ENCODE peak calls at places on chromosomes 2 and 18, in nine cellular contexts. Q is AG10803, I is OCI-LY7, T is sigmoid colon, X is cardiac fibroblast, N is heart left ventricle, G is HCT116, P is retinal pigment epithelial cell, L is lung. F is an unnamed sample.

GRCh38 chr2:33320573-33320972 is 155.9 kb upstream of the RASGRP3 start:
- DNase-seq in P (no peak), T (no peak), N (no peak), Q (no peak), I (no peak), X (no peak), L (no peak), G (no peak), F (no peak)

GRCh38 chr2:20213651-20214565 is 11.0 kb downstream of the SDC1 start:
- DNase-seq in G (no peak), T (no peak), P (no peak), I (peak), L (no peak), Q (no peak), N (no peak), X (no peak), F (no peak)

GRCh38 chr2:26970928-26971627 is 641 bp downstream of the MAPRE3 start:
- DNase-seq in Q (peak), P (no peak), G (no peak), T (no peak), N (peak), I (no peak), X (peak), L (no peak), F (no peak)

GRCh38 chr2:95346236-95346737 is 49.1 kb downstream of the KCNIP3 start:
- DNase-seq in N (peak), P (no peak), G (no peak), T (peak), X (peak), L (no peak), Q (peak), I (no peak), F (no peak)

GRCh38 chr2:36780231-36780808 is 83.8 kb downstream of the VIT start:
- DNase-seq in L (no peak), Q (peak), X (peak), N (no peak), T (no peak), P (no peak), G (peak), I (peak), F (no peak)

GRCh38 chr18:57801379-57802165 is 1.5 kb downstream of the ATP8B1 start:
- DNase-seq in T (no peak), X (no peak), G (no peak), N (peak), Q (no peak), L (no peak), P (no peak), I (no peak), F (no peak)

GRCh38 chr2:164975885-164976284 is 20.6 kb upstream of the SLC38A11 start:
- DNase-seq in P (no peak), T (no peak), I (no peak), X (no peak), G (no peak), N (no peak), L (no peak), Q (no peak), F (no peak)

GRCh38 chr2:233982421-233983121 is 65.4 kb downstream of the TRPM8 start:
- DNase-seq in N (no peak), I (no peak), Q (peak), G (no peak), T (no peak), X (peak), L (no peak), P (peak), F (peak)

GRCh38 chr2:169393068-169393590 is 30.8 kb upstream of the LRP2 start:
- DNase-seq in P (no peak), L (no peak), Q (no peak), X (no peak), N (no peak), T (no peak), G (no peak), I (no peak), F (no peak)

GRCh38 chr2:230052299-230052698 is 16.4 kb downstream of the SLC16A14 start:
- DNase-seq in Q (no peak), G (no peak), X (peak), T (no peak), I (no peak), L (no peak), N (no peak), P (no peak), F (peak)

GRCh38 chr18:3886575-3887322 is 436.8 kb downstream of the TGIF1 start:
- DNase-seq in Q (no peak), T (no peak), X (no peak), I (peak), G (no peak), L (no peak), P (no peak), N (peak), F (no peak)

GRCh38 chr2:219724628-219725027 is 97.2 kb downstream of the SLC4A3 start:
- DNase-seq in I (no peak), X (peak), T (no peak), G (no peak), L (no peak), N (no peak), Q (peak), P (no peak), F (no peak)

GRCh38 chr2:15941483-15941853 is 1.1 kb downstream of the MYCN start:
- DNase-seq in P (no peak), G (no peak), L (no peak), X (no peak), Q (no peak), N (no peak), T (no peak), I (no peak), F (no peak)

GRCh38 chr2:222364280-222364895 is 60.0 kb upstream of the SGPP2 start:
- DNase-seq in T (no peak), P (no peak), L (no peak), G (no peak), X (peak), I (no peak), Q (no peak), N (no peak), F (no peak)

GRCh38 chr2:239588451-239589269 is 187.8 kb upstream of the HDAC4 start:
- DNase-seq in L (no peak), I (no peak), N (no peak), P (no peak), X (no peak), T (peak), Q (no peak), G (no peak), F (no peak)

GRCh38 chr18:61388010-61388409 is 54.8 kb downstream of the CDH20 start:
- DNase-seq in G (no peak), T (no peak), X (peak), L (no peak), Q (no peak), N (no peak), I (no peak), P (no peak), F (no peak)

DNA sequence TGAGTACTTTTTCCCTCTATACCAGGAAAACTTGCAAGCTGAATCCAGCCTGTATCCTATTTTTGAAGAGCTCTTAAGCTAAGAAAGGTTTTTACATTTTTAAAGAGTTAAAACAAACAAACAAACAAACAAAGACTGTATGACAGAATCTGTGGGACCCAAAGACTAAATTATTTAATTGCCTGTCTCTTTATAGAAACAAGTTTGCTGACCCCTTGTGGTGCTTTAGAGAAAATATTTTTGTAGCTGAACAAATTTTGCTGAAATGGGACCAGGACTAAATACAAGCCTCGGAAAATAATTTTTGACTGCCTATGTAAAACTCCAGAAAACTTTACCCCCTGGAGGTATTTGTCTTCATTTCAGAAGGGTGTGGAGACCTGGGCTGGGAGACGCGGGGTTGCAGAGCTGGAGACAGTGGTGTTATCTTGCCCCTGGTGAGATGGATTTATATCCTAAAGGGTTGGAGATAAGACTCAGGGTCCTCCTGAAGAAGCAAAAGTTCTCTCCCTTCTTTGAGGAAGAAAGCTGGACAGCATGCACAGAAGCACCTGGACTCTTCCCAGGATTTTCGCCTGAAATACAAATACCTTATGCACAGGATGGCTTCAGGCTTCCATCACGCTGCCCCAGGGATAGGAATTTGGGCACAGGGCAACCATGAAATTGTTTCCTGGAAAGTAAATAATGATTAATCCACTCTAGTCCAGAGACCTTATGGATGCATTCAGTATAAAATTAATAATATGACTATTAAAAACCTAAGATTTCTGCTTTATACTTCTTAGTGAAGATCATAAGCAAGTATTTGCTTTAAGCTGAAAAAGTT is 54.3 kb downstream of the TMX3 start:
- DNase-seq in X (peak), I (peak), L (no peak), G (peak), T (no peak), N (no peak), Q (peak), P (peak), F (peak)
- TF ChIP-seq CTCF in X (peak), I (peak), L (no peak), G (peak), T (peak), N (peak), Q (peak), P (peak), F (peak)

GRCh38 chr18:55302337-55302833 is 285.6 kb downstream of the TCF4 start:
- DNase-seq in Q (peak), G (no peak), P (no peak), L (no peak), N (no peak), X (no peak), T (no peak), I (no peak), F (no peak)
- H3K4me3 ChIP-seq in Q (peak), G (no peak), P (no peak), L (no peak), N (peak), X (no peak), T (no peak), I (no peak), F (no peak)

DNA sequence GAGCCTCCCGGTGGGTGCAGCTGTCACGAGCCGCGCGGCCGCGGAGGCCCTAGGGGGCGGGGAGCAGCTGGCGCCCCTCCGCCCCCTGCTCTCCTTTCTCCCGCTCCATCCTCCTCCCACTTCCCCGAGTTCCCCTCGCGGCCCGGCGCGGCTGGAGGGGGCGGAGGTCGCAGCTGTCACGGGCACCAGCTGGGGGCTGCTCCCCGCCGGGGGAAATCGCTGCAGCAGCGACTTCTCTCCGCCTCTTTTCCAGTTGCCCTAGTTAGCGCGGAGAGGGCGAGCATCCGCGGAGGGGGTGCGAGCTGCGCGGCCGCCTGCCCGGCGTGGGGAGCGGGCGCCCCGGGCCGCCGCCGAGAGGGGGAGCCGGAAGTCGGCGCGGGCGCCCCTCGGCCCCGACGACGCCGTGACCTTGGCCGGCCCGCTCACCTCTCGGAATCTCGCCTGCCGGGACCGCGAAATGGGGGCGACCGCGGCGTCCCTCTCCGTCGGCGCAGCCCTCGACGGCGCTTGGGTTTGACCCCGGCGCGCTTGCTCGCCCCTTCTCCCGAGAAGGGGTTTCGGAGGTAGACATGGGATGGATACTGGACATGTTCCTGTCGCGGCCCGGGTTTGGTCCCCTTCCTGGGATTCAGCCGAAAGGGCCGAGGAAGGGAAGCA is 700 bp downstream of the NCOA1 start:
- DNase-seq in P (no peak), X (peak), Q (no peak), L (peak), T (peak), G (no peak), I (peak), N (peak), F (no peak)
- TF ChIP-seq CTCF in P (no peak), X (no peak), Q (no peak), L (no peak), T (no peak), G (no peak), I (no peak), N (no peak), F (no peak)

GRCh38 chr2:10273215-10274175 is 29.2 kb upstream of the HPCAL1 start:
- DNase-seq in X (no peak), L (no peak), P (no peak), G (no peak), I (no peak), N (no peak), Q (no peak), T (no peak), F (no peak)

GRCh38 chr2:10274376-10274775 is 28.3 kb upstream of the HPCAL1 start:
- DNase-seq in T (no peak), X (no peak), P (no peak), N (no peak), I (no peak), G (no peak), L (no peak), Q (no peak), F (no peak)

GRCh38 chr2:10271946-10272345 is 30.8 kb upstream of the HPCAL1 start:
- DNase-seq in T (no peak), P (no peak), N (no peak), X (no peak), G (no peak), L (no peak), Q (no peak), I (no peak), F (no peak)

GRCh38 chr2:10271509-10271908 is 31.2 kb upstream of the HPCAL1 start:
- DNase-seq in G (no peak), N (no peak), Q (no peak), X (no peak), I (no peak), L (no peak), T (no peak), P (no peak), F (no peak)

DNA sequence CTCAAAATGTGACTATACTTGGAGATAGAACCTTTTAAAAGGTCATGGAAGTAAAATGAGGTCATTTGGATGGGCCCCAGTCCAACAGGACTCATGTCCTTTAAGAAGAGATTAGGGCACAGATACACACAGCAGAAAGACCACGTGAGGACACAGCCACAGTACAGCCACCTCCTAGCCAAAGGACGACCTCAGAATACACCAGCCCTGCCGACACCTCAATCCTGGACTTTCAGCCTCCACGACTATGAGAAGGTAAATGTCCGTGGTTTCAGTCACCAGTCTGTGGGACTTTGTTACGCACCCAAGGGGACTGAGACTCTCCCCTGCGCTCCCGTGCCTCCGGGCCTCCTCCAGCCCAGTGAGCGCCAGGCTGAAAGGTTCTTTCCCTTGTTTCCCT is 30.2 kb upstream of the HPCAL1 start:
- DNase-seq in I (no peak), X (no peak), Q (no peak), G (no peak), L (no peak), P (no peak), T (no peak), N (no peak), F (no peak)
- H3K4me3 ChIP-seq in I (no peak), X (no peak), Q (no peak), G (no peak), L (no peak), P (no peak), T (no peak), N (no peak), F (no peak)

GRCh38 chr2:182784777-182785176 is 68.7 kb downstream of the DNAJC10 start:
- DNase-seq in X (peak), G (peak), Q (peak), T (no peak), I (peak), N (no peak), P (peak), L (no peak), F (no peak)
- TF ChIP-seq CTCF in X (peak), G (peak), Q (peak), T (peak), I (peak), N (peak), P (peak), L (no peak), F (peak)

GRCh38 chr2:187581125-187581896 is 27.1 kb upstream of the TFPI start:
- DNase-seq in T (no peak), P (no peak), G (peak), X (peak), Q (peak), N (no peak), L (no peak), I (peak), F (no peak)

GRCh38 chr2:187575081-187576067 is 21.1 kb upstream of the TFPI start:
- DNase-seq in I (no peak), T (no peak), Q (peak), X (peak), N (no peak), G (no peak), L (no peak), P (no peak), F (no peak)

GRCh38 chr2:187576906-187577305 is 22.7 kb upstream of the TFPI start:
- DNase-seq in I (no peak), G (no peak), N (no peak), X (no peak), P (no peak), Q (no peak), T (no peak), L (no peak), F (no peak)

GRCh38 chr2:187577310-187577709 is 23.1 kb upstream of the TFPI start:
- DNase-seq in T (no peak), X (no peak), I (no peak), Q (no peak), G (peak), P (no peak), L (no peak), N (no peak), F (no peak)

DNA sequence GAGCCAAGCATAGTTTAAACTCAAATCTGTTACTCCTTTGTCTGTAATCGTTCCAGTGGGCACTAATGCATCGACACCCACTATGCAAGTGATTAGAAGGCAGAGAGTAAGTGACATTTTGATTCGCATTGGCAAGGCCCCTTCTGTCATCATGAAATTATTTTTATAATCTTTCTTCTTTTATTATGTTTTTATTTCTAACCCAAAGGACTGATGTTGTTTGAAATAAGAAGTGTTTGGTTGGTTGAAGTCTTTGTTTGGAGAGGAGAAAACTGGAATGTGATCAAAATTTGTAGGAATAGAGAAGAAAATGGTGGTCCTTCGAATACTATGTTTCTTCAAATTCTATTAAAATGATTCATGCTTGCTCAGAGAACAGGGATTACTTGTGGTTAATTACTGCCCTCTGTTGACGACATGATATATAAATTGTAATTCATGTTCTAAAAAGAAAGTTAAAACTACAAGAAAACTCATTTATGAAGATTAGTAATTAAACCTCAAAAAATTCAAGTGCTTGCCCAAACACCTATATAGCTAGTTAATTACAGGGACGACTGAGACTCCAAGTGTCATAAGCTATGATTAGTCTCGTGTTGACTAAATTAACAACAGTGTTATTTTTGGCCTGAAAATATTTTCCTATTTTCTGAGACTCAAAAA is 26.4 kb upstream of the TFPI start:
- DNase-seq in I (peak), P (no peak), L (no peak), X (peak), N (no peak), T (no peak), Q (peak), G (peak), F (peak)
- H3K4me3 ChIP-seq in I (no peak), P (no peak), L (no peak), X (no peak), N (peak), T (no peak), Q (peak), G (peak), F (peak)

GRCh38 chr18:53745228-53745967 is 479.1 kb downstream of the MBD2 start:
- DNase-seq in P (no peak), N (no peak), Q (peak), X (peak), L (peak), T (no peak), I (no peak), G (no peak), F (no peak)

DNA sequence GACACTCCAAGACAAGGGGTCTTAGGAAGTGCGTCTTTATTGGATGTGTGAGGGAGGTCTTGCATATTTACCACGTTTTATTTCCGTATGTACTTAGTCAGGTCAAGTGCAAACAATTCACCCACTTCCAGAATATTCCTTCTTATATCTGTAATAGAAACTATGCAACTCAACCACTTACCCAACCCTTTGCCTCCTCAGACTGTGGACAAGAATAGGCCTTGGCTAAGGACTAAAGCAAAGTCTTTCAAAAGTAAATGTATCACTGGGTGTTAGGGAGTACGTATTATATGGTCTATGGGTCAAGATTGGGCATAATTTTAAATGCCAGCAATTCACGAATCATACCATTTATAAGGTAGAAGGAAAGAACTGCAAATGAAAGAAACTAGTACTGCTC is 484.8 kb downstream of the MBD2 start:
- DNase-seq in Q (no peak), G (no peak), I (no peak), X (no peak), N (no peak), P (no peak), T (no peak), L (no peak), F (no peak)
- TF ChIP-seq CTCF in Q (no peak), G (no peak), I (no peak), X (no peak), N (no peak), P (no peak), T (no peak), L (no peak), F (no peak)

DNA sequence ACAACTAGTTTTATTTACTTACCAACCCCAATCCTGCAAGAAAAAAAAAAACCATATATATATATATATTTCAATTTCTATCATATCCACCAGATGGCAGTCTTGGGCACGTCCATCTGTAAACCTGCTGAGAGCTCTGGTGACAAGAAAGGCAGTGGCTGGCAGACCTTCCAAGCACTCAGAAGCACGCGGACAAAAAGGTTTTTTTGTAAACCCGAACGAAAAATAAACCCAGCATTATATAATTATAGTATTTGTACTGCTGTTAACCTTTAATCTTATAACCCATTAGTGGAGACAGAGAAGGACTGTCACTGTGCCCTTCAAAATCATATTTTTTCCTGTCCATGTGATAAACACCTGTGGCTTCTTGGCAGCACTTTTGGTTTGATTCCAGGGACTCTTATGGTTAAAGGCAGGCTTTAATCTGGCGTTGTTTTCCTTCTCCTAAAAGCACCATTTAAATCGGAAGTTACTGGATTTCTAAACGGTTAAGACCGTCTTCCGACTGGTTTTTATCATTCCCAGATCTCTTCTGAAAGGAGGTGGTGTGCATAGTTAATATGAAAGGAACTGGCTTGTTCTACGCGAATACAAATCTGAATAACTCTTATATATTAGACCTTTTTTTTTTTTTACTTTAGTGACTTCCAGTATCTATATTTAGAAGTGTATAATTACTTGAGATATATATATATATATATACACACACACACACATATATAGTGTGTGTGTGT is 31.0 kb upstream of the SLC3A1 start:
- DNase-seq in Q (peak), G (peak), N (peak), P (peak), T (peak), L (peak), I (peak), X (peak), F (peak)
- H3K4me3 ChIP-seq in Q (peak), G (no peak), N (peak), P (peak), T (peak), L (no peak), I (peak), X (no peak), F (peak)